ENCODE peak calls at places on chromosomes 13 and 19, in five cellular contexts. Y is A549, C is SK-N-SH, D is colonic mucosa, B is mammary epithelial cell. J is an unnamed sample. For H3K4me1, the result is how much of the 10 kb centered on the place peaks cover.

GRCh38 chr19:29992233-29992867 is 50.3 kb downstream of the URI1 start:
- DNase-seq in Y (no peak), C (no peak), D (no peak), B (no peak), J (no peak)

GRCh38 chr13:75481176-75482069 is 546 bp downstream of the TBC1D4 start:
- DNase-seq in Y (peak), C (peak), D (peak), B (peak), J (no peak)

GRCh38 chr13:92761710-92762109 is 464.9 kb upstream of the GPC6 start:
- DNase-seq in Y (no peak), C (no peak), D (no peak), B (no peak), J (no peak)

GRCh38 chr13:23741879-23742510 is 147.2 kb downstream of the MIPEP start:
- DNase-seq in Y (peak), C (peak), D (no peak), B (no peak), J (no peak)

GRCh38 chr19:5075603-5076002 is 106.7 kb downstream of the KDM4B start:
- DNase-seq in Y (no peak), C (no peak), D (no peak), B (no peak), J (no peak)

GRCh38 chr13:34747507-34747906 is 194.6 kb upstream of the NBEA start:
- DNase-seq in Y (no peak), C (no peak), D (no peak), B (no peak), J (no peak)

GRCh38 chr19:15452111-15453047 is 2.6 kb upstream of the WIZ start:
- DNase-seq in Y (peak), C (peak), D (peak), B (peak), J (peak)

GRCh38 chr19:34254552-34255432 is at the start of gene GARRE1:
- DNase-seq in Y (peak), C (peak), D (peak), B (no peak), J (no peak)

DNA sequence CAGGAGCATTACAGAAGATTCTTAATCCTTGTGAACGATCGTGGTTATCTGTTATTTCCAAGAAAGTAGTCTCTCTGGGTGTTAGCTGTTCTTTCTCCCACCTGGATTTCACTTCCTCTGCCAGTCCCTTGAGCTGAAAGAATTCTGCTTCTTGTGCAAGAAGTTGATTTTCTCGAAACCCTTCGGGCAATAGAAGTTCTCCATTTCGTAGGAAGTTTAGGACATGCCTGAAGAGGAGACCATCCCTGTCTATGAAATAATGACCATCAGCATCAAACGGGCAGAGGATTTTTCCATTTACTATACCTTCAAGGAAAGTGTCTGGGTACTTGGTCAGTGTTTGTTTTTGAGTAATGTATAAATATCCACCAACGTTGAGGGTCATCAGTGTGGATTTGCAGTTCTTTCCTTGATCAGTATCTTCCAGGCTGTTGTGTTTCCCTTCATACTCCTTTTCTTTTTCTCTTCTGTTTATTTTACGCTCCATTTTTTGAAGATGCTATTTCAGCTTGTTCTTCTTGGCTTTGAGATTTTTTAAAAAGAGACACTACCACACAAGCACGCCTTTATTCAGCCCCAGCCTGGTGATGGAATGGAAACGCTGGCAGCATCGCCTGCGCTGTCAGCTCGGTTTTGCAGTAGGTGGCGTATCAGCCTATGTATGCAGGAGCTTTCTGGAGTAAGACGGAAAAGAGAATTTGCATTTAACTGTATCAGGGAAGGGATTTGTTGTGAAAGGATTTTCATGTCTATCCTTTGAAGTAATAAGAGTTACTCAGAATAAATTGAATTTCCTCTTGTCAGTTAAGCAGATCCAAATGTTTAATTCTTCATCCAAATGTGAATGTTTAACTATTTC is 6.5 kb downstream of the KCTD4 start:
- DNase-seq in Y (no peak), C (no peak), D (no peak), B (peak), J (no peak)
- TF ChIP-seq CTCF in Y (peak), C (peak), D (no peak), B (peak), J (no peak)

GRCh38 chr19:7868671-7869452 is 5.3 kb downstream of the PRR36 start:
- DNase-seq in Y (peak), C (peak), D (peak), B (peak), J (peak)
- H3K4me1 ChIP-seq in Y (under half), C (under half), D (under half), B (under half), J (under half)

GRCh38 chr13:26881154-26881553 is 120.6 kb upstream of the GPR12 start:
- DNase-seq in Y (no peak), C (peak), D (no peak), B (peak), J (no peak)

GRCh38 chr13:26878465-26878864 is 117.9 kb upstream of the GPR12 start:
- DNase-seq in Y (no peak), C (no peak), D (no peak), B (no peak), J (no peak)

GRCh38 chr13:26883613-26884257 is 123.1 kb upstream of the GPR12 start:
- DNase-seq in Y (no peak), C (no peak), D (no peak), B (no peak), J (no peak)

GRCh38 chr13:26882731-26883130 is 122.1 kb upstream of the GPR12 start:
- DNase-seq in Y (no peak), C (no peak), D (no peak), B (no peak), J (no peak)

GRCh38 chr13:26880741-26881140 is 120.2 kb upstream of the GPR12 start:
- DNase-seq in Y (no peak), C (no peak), D (no peak), B (peak), J (no peak)
- TF ChIP-seq CTCF in Y (no peak), C (no peak), D (no peak), B (no peak), J (no peak)

GRCh38 chr13:94309576-94309975 is 169.9 kb downstream of the DCT start:
- DNase-seq in Y (no peak), C (no peak), D (no peak), B (no peak), J (no peak)

GRCh38 chr13:94311893-94312292 is 167.6 kb downstream of the DCT start:
- DNase-seq in Y (no peak), C (no peak), D (no peak), B (no peak), J (no peak)

GRCh38 chr13:94308808-94309207 is 170.7 kb downstream of the DCT start:
- DNase-seq in Y (no peak), C (no peak), D (no peak), B (no peak), J (no peak)

GRCh38 chr13:94312511-94313191 is 166.8 kb downstream of the DCT start:
- DNase-seq in Y (no peak), C (no peak), D (no peak), B (no peak), J (no peak)

DNA sequence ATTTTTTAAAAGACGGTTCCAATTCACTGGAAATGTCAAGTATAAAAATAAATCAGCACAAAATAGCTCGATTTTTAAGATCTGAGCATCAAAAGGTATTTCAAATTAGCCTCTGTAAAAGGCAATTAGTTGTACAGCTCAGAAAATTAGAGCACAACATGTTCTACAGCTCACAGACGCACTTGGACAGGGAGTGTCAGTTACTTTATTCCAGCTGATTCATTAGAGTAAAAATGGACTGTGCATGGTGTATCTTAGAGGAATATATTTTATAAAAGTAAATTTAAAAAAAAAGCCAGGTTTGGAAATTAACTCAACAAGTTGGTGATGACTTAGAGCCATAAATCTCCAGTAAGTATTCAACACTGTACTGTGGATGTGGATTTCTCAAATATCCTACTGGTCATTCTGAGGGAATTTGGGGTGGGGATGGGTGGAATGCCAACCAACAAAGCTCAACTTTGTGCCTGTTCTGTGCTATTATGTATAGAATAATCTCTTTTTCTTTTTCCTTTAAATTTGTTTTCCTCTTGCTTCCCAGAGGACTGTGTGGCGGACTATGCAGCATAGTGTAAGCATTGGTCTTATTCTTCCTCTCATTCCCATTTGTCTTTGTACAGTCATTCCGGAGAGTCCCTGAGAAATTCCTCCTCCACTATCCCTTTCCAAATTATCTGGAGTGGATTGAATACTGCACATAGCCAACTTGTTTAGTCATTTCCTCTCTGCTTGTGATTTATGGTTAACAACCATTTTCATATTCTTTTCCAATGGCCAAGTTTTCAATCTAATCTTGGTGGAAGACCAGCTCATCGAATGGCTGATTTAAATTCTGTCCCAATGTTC is 169.3 kb downstream of the DCT start:
- DNase-seq in Y (no peak), C (no peak), D (no peak), B (peak), J (no peak)
- H3K4me1 ChIP-seq in Y (under half), C (under half), D (under half), B (under half), J (under half)

DNA sequence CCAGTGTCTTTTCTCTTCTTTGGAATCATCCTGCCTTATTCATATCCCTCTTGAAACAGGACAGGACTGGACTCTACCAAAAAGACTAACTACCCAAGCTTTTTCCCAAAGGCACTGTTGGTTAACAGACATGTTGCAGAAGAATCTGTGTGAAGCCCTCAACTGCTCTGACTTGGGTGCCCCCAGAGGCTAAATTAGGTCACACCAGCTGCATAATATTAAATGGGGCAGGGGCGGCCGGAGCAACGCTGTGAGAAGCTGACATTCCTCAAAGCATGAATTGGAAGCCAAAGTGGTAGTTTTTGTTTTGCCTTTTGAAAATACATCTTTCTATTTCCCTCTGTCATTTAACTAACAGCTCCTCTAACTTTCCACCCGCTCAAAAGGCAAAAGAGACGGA is 185.9 kb downstream of the LHFPL6 start:
- DNase-seq in Y (no peak), C (peak), D (no peak), B (no peak), J (no peak)
- TF ChIP-seq CTCF in Y (no peak), C (peak), D (no peak), B (peak), J (peak)

DNA sequence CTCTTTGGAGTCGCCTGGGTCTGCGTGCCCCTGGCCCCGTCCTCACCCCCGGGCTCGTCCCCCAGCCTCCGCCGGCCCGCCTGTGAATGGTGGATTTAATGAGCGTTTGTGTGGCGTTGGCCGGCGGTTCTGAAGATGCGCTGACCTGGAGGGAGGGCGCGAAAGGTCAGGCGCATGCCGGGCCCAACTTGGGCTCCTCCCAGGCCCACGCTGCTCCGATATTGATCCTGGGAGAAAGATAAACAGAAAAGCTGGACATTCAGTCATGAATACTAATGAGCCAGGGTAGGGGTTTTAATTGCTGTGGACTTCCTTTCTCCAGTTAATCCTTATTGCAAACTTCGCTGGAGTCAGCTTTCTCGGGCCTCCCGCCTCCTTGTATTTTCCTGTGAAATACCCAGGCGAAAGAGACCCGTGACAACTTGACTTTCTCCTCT is 10.2 kb downstream of the ZIC2 start:
- DNase-seq in Y (no peak), C (no peak), D (no peak), B (no peak), J (no peak)
- H3K4me1 ChIP-seq in Y (under half), C (under half), D (under half), B (under half), J (under half)

GRCh38 chr19:18281082-18282020 is at the start of gene JUND:
- DNase-seq in Y (peak), C (peak), D (peak), B (peak), J (peak)
- TF ChIP-seq CTCF in Y (no peak), C (peak), D (no peak), B (no peak), J (no peak)

J was measured in tibial artery.